ENCODE peak calls at places on chromosomes 3 and 15, in four cellular contexts. G is neural progenitor cell, H is A549, F is cardiac muscle cell. V is an unnamed sample.

GRCh38 chr3:37272743-37273142 is 98.4 kb upstream of the LRRFIP2 start:
- DNase-seq in H (no peak), G (no peak), F (peak), V (no peak)

GRCh38 chr15:66670698-66671580 is 31.1 kb upstream of the SMAD6 start:
- DNase-seq in H (peak), G (peak), F (no peak), V (no peak)

GRCh38 chr15:89912145-89912673 is 543 bp downstream of the ARPIN start:
- DNase-seq in H (peak), F (peak), G (peak), V (no peak)

GRCh38 chr3:197891-198491 is 1.4 kb downstream of the CHL1 start:
- DNase-seq in F (no peak), H (no peak), G (peak), V (no peak)

GRCh38 chr3:131711114-131711786 is 208.5 kb upstream of the MRPL3 start:
- DNase-seq in G (no peak), H (no peak), F (no peak), V (no peak)

GRCh38 chr3:149542375-149543312 is 68.1 kb downstream of the TM4SF4 start:
- DNase-seq in G (no peak), F (peak), H (peak), V (no peak)

GRCh38 chr15:87609474-87609873 is 647.1 kb downstream of the NTRK3 start:
- DNase-seq in F (peak), H (peak), G (no peak), V (no peak)

GRCh38 chr3:49076116-49076515 is 17.8 kb downstream of the QRICH1 start:
- DNase-seq in H (no peak), G (no peak), F (no peak), V (no peak)

GRCh38 chr3:28053759-28054158 is 187.7 kb upstream of the CMC1 start:
- DNase-seq in F (peak), G (no peak), H (peak), V (no peak)

GRCh38 chr15:66578286-66578875 is 12.6 kb upstream of the LCTL start:
- DNase-seq in F (peak), G (no peak), H (no peak), V (no peak)

GRCh38 chr3:54696313-54696712 is 231.5 kb downstream of the LRTM1 start:
- DNase-seq in H (no peak), F (no peak), G (no peak), V (no peak)

GRCh38 chr15:51758645-51759044 is 7.2 kb downstream of the TMOD2 start:
- DNase-seq in F (peak), G (no peak), H (no peak), V (no peak)

GRCh38 chr3:184620101-184620798 is 58.7 kb downstream of the EPHB3 start:
- DNase-seq in H (peak), G (no peak), F (peak), V (no peak)

GRCh38 chr15:32822739-32823138 is 104.9 kb downstream of the GREM1 start:
- DNase-seq in G (no peak), H (no peak), F (no peak), V (no peak)

GRCh38 chr3:149621218-149622005 is 36.4 kb downstream of the WWTR1 start:
- DNase-seq in G (no peak), H (no peak), F (peak), V (no peak)

GRCh38 chr3:11509175-11510000 is 134.3 kb downstream of the VGLL4 start:
- DNase-seq in G (peak), H (peak), F (peak), V (no peak)

GRCh38 chr3:45915518-45916231 is 27.6 kb upstream of the CXCR6 start:
- DNase-seq in G (peak), H (peak), F (peak), V (peak)

GRCh38 chr15:70200511-70200991 is 102.8 kb upstream of the TLE3 start:
- DNase-seq in F (peak), H (no peak), G (no peak), V (no peak)

GRCh38 chr3:130085881-130086280 is 4.2 kb downstream of the ALG1L2 start:
- DNase-seq in H (no peak), F (no peak), G (no peak), V (no peak)

GRCh38 chr3:60703008-60703407 is 548.2 kb downstream of the FHIT start:
- DNase-seq in H (no peak), F (no peak), G (no peak), V (no peak)

GRCh38 chr15:45550436-45550835 is 27.9 kb upstream of the SLC30A4 start:
- DNase-seq in F (no peak), G (no peak), H (no peak), V (no peak)

GRCh38 chr15:40847225-40847961 is 3.5 kb downstream of the SPINT1 start:
- DNase-seq in H (peak), F (peak), G (peak), V (peak)

GRCh38 chr3:48397767-48398681 is 26.0 kb downstream of the FBXW12 start:
- DNase-seq in G (no peak), H (no peak), F (no peak), V (no peak)

GRCh38 chr15:65653781-65654521 is 32.2 kb downstream of the SLC24A1 start:
- DNase-seq in F (peak), H (no peak), G (no peak), V (no peak)

GRCh38 chr15:90885432-90886290 is 1.4 kb downstream of the FES start:
- DNase-seq in G (peak), H (peak), F (peak), V (peak)

GRCh38 chr3:88131695-88132094 is 18.1 kb upstream of the C3orf38 start:
- DNase-seq in F (no peak), G (no peak), H (no peak), V (no peak)

GRCh38 chr15:45402955-45403892 is 24.9 kb upstream of the GATM start:
- DNase-seq in G (peak), H (peak), F (peak), V (peak)

GRCh38 chr3:71926242-71926560 is 141.3 kb upstream of the PROK2 start:
- DNase-seq in H (peak), G (peak), F (peak), V (peak)

GRCh38 chr3:145427355-145427754 is 733.6 kb downstream of the PLOD2 start:
- DNase-seq in G (no peak), H (no peak), F (no peak), V (no peak)

GRCh38 chr3:73484656-73485248 is 140.0 kb downstream of the PDZRN3 start:
- DNase-seq in H (no peak), F (no peak), G (no peak), V (no peak)

DNA sequence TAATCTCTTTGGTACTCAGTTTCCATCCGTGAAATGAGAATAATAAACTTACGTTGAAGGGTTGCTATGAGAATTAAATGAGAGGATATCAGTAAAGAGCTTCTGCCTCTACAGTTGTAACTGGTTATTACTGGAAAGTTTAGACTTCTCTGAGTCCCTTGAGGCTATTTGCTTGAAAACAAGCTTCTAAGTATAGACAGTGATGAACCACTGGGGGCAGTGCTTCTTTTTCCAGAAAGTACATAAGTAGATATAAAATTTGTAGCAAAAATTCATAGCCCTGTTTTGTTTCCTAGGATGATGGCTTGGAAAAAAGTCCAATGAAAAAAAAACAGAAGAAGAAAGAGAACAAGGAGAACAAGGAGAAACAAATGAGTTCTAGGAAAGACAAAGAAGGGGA is 87.1 kb downstream of the RGMA start:
- DNase-seq in G (no peak), F (peak), H (peak), V (no peak)
- TF ChIP-seq CTCF in G (peak), F (peak), H (peak), V (no peak)

GRCh38 chr3:15148614-15149013 is 49.7 kb upstream of the RBSN start:
- DNase-seq in H (peak), G (peak), F (peak), V (no peak)
- TF ChIP-seq CTCF in H (no peak), G (no peak), F (no peak), V (no peak)

GRCh38 chr3:151421956-151422355 is 37.4 kb upstream of the P2RY12 start:
- DNase-seq in G (no peak), H (no peak), F (no peak), V (no peak)
- TF ChIP-seq CTCF in G (peak), H (no peak), F (no peak), V (no peak)

DNA sequence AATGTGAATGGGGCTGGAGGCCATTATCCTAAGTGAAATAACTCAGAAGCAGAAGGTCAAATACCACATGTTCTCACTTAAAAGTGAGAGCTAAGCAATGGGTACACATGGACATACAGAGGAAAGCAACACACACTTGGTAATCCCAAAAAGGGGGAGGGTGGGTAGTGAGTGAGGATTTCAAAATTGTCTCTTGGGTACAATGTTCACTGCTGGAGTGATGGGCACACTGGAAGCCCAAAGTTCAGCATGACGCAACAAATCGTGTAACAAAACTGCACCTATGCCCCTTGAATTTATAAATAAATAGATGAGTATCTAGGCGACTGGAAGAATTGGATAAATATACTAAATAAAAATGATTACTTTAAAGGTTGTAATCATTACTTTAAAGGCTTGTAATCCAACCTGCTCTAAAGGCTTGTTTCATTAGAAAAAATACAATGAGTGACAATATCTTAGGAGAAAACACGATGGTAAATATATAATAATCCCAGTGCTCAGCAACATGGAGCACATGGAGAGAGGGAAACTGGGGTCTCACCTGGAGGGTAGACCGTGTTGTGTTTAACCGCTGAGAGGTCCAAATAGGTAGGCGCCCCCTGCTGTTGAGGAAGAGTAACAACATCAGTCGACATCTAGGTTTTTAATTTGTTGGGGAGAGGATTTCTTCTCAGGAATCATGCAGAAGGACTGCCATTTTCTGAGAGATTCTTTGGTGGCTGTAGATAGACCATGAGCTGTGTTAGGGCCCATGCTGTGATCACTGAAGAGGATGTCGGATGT is 78.5 kb upstream of the ROBO1 start:
- DNase-seq in G (peak), H (peak), F (no peak), V (no peak)
- TF ChIP-seq CTCF in G (peak), H (no peak), F (peak), V (peak)

DNA sequence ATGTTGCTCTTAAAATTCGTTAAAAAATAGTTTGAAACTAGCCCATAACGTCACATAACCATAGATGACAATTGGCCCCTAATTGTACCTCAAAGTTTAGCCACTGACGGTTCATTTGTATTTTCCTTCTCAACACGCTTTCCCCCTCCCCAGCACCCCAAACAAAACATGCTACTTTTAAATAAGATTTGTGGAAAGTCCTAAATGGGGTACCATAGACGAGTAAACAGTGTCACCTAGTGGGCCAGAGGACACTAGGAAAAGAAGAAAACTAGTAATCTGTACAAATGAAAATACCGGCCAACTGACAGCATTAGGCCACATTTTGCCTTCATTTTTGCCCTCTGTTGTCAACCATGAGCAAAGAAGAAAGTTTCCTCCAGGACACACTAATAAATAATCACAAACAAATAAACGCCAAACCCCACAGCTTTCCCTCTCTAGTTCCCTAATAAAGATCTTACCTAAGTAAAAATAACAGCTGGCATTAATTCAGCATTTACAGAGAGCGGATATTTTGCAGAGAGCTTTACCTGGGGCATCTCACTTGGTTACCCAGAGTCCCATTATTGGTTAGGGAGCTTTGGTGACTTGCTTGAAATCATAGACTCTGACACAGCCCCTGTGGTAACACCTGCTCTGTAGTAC is 175.1 kb upstream of the ATP11B start:
- DNase-seq in H (peak), G (peak), F (peak), V (no peak)
- TF ChIP-seq CTCF in H (peak), G (peak), F (peak), V (peak)

V was measured in GM10248.